ENCODE peak calls at places on chromosomes 12 and 14, in five cellular contexts. M is IMR-90, J is H1, Z is neuronal stem cell, L is trophoblast cell. S is an unnamed sample.

GRCh38 chr12:95412826-95413311 is 61.1 kb upstream of the METAP2 start:
- DNase-seq in M (peak), J (no peak), Z (no peak), L (no peak), S (peak)

GRCh38 chr12:79451988-79452387 is 238.8 kb downstream of the PAWR start:
- DNase-seq in M (peak), J (no peak), Z (no peak), L (peak), S (peak)

GRCh38 chr14:49984419-49984818 is 91.5 kb downstream of the ARF6 start:
- DNase-seq in M (peak), J (no peak), Z (no peak), L (no peak), S (peak)

GRCh38 chr14:76687611-76688372 is 73.5 kb upstream of the VASH1 start:
- DNase-seq in M (no peak), J (peak), Z (no peak), L (peak), S (no peak)

GRCh38 chr12:76777765-76778216 is 13.9 kb downstream of the ZDHHC17 start:
- DNase-seq in M (no peak), J (no peak), Z (no peak), L (no peak), S (no peak)

GRCh38 chr12:132557969-132558856 is 52.2 kb downstream of the LRCOL1 start:
- DNase-seq in M (no peak), J (no peak), Z (no peak), L (no peak), S (no peak)

GRCh38 chr12:52699960-52700359 is 3.4 kb downstream of the KRT77 start:
- DNase-seq in M (no peak), J (no peak), Z (no peak), L (no peak), S (no peak)

GRCh38 chr12:1078002-1078401 is 87.0 kb downstream of the ERC1 start:
- DNase-seq in M (no peak), J (no peak), Z (no peak), L (no peak), S (no peak)

GRCh38 chr12:52244615-52244994 is 11.6 kb downstream of the KRT7 start:
- DNase-seq in M (no peak), J (no peak), Z (no peak), L (no peak), S (peak)

GRCh38 chr14:22994762-22995275 is 12.5 kb upstream of the AJUBA start:
- DNase-seq in M (peak), J (no peak), Z (no peak), L (peak), S (peak)

GRCh38 chr12:103269962-103270361 is 225.8 kb downstream of the C12orf42 start:
- DNase-seq in M (peak), J (no peak), Z (no peak), L (no peak), S (peak)

GRCh38 chr12:91381309-91381804 is 198.7 kb upstream of the DCN start:
- DNase-seq in M (peak), J (peak), Z (peak), L (no peak), S (peak)

GRCh38 chr14:92687681-92688433 is 60.6 kb downstream of the LGMN start:
- DNase-seq in M (no peak), J (peak), Z (peak), L (no peak), S (peak)

GRCh38 chr14:77086017-77086727 is 11.9 kb upstream of the CIPC start:
- DNase-seq in M (peak), J (no peak), Z (peak), L (peak), S (peak)

GRCh38 chr12:64633940-64634337 is 23.6 kb downstream of the RASSF3 start:
- DNase-seq in M (peak), J (no peak), Z (no peak), L (no peak), S (peak)

GRCh38 chr12:71430756-71431155 is 8.8 kb upstream of the LGR5 start:
- DNase-seq in M (no peak), J (no peak), Z (no peak), L (no peak), S (peak)

GRCh38 chr14:39175445-39176262 is 600 bp downstream of the PNN start:
- DNase-seq in M (peak), J (no peak), Z (no peak), L (peak), S (no peak)

GRCh38 chr12:31204995-31205582 is 120.9 kb downstream of the SINHCAF start:
- DNase-seq in M (peak), J (no peak), Z (no peak), L (no peak), S (peak)

GRCh38 chr14:59771577-59771976 is 99.0 kb downstream of the RTN1 start:
- DNase-seq in M (peak), J (no peak), Z (no peak), L (peak), S (peak)

GRCh38 chr14:28142400-28143015 is 624.1 kb upstream of the FOXG1 start:
- DNase-seq in M (no peak), J (no peak), Z (no peak), L (no peak), S (no peak)

GRCh38 chr14:100671386-100671901 is 55.2 kb upstream of the DLK1 start:
- DNase-seq in M (no peak), J (no peak), Z (no peak), L (no peak), S (no peak)

GRCh38 chr14:96303981-96304380 is 48.0 kb downstream of the BDKRB1 start:
- DNase-seq in M (no peak), J (no peak), Z (no peak), L (no peak), S (no peak)

GRCh38 chr12:6451348-6452244 is at the start of gene TAPBPL:
- DNase-seq in M (peak), J (peak), Z (no peak), L (peak), S (peak)
- H4K91ac ChIP-seq in M (peak), J (peak), Z (peak), L (peak), S (peak)

DNA sequence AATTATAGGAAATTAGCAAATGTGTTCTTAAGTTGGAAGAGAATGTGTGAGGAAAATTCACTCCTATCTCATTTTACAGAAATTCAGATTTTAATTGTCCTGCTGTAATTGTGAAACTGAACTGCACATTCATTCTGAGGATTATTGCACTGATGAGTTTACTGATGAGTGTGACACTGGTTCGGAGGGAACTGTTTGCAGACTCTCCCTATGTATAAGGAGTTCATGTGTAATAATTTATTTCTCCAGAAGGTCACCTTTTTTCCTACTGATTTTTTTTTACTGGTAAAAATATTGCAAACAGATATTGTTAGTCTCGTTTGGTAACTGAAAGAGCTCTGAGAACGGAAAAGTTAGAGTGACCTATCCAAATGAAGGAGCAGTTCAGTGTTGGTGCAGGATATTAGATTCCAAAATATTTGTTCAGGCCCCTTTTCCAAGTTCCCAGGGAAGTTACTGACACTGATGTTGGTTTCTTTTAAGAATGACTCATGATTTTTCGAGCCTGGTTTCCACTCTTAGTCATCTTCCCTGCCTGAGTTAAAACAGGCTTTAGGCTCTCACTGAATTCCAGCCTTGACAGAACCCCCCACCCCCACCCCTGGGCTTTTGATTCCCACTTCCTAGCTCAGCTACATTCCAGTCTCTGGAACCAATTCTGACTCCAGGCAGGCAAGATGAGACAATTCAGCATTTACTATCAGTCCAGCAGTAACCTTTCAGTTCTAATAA is 18.4 kb downstream of the ANO6 start:
- DNase-seq in M (peak), J (no peak), Z (peak), L (peak), S (peak)
- H3K4me3 ChIP-seq in M (no peak), J (no peak), Z (no peak), L (no peak), S (peak)

GRCh38 chr14:103330536-103330935 is 3.5 kb upstream of the EIF5 start:
- DNase-seq in M (no peak), J (no peak), Z (no peak), L (no peak), S (no peak)

GRCh38 chr14:103334644-103335603 is 887 bp downstream of the EIF5 start:
- DNase-seq in M (peak), J (no peak), Z (peak), L (peak), S (peak)

GRCh38 chr14:103332143-103332919 is 1.7 kb upstream of the EIF5 start:
- DNase-seq in M (no peak), J (no peak), Z (no peak), L (no peak), S (no peak)

GRCh38 chr14:103336191-103336590 is 2.2 kb downstream of the EIF5 start:
- DNase-seq in M (no peak), J (no peak), Z (no peak), L (no peak), S (no peak)

DNA sequence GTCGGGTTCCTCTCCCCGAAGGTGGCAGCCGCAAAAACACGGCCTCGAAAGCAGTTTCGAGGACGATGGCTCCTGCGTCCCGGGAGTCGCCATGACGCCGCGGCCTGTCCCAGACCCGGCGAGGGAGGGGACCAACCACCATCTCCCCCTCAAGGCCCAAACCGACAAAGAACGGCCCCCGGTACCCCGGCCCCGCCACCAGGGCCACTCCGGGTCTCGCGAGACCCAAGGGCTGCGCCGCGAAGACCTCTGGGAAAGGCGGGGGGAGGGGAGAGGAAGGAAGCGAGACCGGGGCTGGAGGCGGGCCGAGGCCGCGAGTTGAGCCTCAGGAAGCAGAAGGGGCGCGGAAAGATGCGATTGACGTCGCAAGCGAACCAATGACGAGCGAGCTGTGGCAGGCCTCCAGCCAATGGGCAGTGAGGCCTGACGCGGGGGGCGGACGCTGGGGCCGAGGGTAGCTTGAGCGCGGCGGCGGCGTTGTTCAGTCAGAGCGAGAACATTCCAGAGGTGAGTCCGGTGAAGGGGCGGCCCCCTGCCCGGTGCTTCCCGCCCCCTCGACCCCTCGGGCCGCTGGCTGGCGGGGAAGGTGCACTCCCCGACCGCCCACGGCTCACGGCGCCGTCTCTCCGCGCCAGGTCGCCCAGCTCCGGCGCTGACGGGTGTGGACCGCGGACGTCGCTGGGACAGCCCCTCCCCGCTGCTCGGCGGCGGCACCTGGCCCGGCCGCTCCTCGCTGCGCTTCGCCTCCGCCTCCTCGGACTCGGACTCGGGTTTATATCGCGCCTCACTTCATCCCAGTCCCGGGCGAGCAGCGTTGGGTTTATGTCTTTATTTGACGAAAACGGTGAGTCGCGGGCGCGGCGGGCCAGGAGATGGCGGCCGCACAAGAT is at the start of gene EIF5:
- DNase-seq in M (peak), J (peak), Z (peak), L (peak), S (peak)
- H4K91ac ChIP-seq in M (peak), J (peak), Z (peak), L (peak), S (peak)

DNA sequence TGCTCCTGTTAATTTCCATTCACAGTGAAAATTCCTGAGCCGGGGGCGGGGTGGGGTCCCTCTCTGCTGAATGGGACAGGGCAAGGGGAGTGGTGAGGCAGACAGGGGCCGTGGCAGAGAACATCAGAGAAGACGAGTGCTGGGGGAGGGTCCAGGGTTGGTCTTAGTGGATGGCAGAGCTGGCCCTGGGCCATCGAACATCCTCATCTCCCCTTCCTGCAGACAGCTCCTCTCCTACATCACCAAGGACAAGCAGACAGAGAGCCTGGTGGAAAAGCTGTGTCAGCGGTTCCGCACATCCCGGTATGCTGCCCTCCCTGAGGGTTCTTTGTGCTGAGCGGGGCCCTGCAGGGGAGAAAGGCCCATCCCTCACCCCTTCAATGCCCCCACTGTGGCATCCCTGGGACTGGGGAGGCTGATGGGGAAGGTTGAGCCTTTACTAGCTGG is 5.0 kb upstream of the GAPDH start:
- DNase-seq in M (no peak), J (no peak), Z (no peak), L (no peak), S (no peak)
- H3K4me3 ChIP-seq in M (no peak), J (no peak), Z (no peak), L (no peak), S (no peak)

DNA sequence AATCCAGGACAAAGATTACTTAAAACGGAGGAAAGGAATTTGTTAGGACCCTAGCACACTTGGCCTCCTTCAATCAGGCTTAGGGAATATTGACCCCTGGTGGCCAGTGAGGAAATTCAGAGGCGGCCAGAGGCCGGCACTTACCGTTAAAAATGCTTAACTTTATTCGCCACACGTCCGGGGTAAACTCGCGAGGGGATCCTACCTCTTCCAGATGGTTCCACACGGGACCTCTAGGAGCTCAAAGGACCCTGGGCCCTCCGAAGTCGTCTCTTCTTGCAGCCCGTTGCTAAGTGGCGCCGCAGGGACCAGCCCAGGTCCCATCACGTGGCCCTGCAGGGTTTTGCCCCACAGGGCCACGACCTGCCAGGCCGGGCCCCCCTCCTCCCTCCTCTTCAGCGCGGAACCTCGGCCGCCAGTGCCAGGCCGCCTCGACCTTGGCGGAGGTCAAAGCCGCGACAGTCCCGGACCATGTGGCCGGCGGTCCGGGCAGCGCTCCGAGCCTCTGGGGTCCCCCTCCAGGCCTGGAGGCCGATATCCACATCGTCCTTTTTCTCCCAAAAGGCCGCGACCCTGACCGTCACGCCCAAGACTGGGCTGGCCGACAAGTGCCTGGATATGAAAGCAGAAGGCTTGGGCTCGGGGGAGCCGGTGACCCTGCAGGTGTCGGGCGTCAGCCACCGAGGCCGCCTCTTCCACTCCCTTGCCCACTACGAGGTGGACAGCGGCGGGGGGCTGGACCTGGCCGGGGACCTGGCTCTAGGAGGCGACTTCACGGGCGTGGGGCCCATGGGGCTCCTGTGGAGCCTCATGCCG is 11.1 kb upstream of the DNAL1 start:
- DNase-seq in M (peak), J (peak), Z (peak), L (peak), S (peak)
- H4K91ac ChIP-seq in M (peak), J (peak), Z (no peak), L (no peak), S (peak)

GRCh38 chr12:77830502-77830901 is at the start of gene NAV3:
- DNase-seq in M (no peak), J (no peak), Z (no peak), L (no peak), S (no peak)
- H3K4me3 ChIP-seq in M (no peak), J (no peak), Z (no peak), L (no peak), S (peak)

GRCh38 chr12:98515368-98516183 is at the start of gene TMPO:
- DNase-seq in M (peak), J (peak), Z (peak), L (peak), S (peak)
- H4K91ac ChIP-seq in M (peak), J (peak), Z (peak), L (peak), S (peak)

DNA sequence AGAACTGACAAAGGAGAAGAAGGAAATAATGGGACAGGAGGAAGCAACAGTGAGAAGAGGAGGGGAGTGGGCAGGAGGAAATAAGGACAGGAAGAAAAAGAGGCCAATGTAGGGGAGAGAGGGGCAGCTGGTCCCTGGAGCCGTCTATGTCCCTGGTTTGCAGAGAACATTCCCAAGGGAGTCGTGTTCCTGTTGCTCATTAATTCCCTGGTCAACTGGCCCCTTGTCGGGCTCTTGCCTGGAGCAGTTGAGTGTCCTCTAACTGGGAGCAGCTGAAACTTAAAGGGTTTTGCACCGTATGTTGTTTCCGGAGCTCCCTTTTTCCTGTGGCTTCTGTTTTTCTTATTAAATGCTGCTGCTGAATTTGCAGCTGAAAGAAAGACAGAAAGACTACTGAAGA is 146.4 kb upstream of the RFLNA start:
- DNase-seq in M (no peak), J (no peak), Z (no peak), L (no peak), S (no peak)
- H3K4me3 ChIP-seq in M (no peak), J (no peak), Z (no peak), L (no peak), S (no peak)

GRCh38 chr12:115023898-115024297 is 339.9 kb upstream of the TBX3 start:
- DNase-seq in M (no peak), J (no peak), Z (no peak), L (no peak), S (no peak)
- H4K91ac ChIP-seq in M (no peak), J (no peak), Z (no peak), L (no peak), S (no peak)